ENCODE peak calls at places on chromosome 7, in ten cellular contexts. L is dorsolateral prefrontal cortex, Q is AG10803, X is right atrium auricular region, S is adrenal gland, U is IMR-90, F is lung, A is left ventricle myocardium inferior, J is choroid plexus epithelial cell, E is OCI-LY7. Y is an unnamed sample.

GRCh38 chr7:3028071-3028766 is 15.4 kb downstream of the CARD11 start:
- DNase-seq in A (no peak), S (peak; percentile 87), E (no peak), U (peak; percentile 46), F (no peak), J (peak; percentile 54), L (peak; percentile 29), Q (no peak), X (peak; percentile 58), Y (no peak)

GRCh38 chr7:136528329-136528728 is 340.1 kb upstream of the CHRM2 start:
- DNase-seq in J (peak; percentile 35), F (no peak), S (no peak), A (no peak), U (peak; percentile 88), E (no peak), L (no peak), X (no peak), Q (peak; percentile 67), Y (peak; percentile 29)

GRCh38 chr7:157693521-157694388 is 357.0 kb downstream of the DNAJB6 start:
- DNase-seq in S (no peak), L (no peak), A (no peak), U (no peak), Q (no peak), E (no peak), X (no peak), J (no peak), F (no peak), Y (no peak)

GRCh38 chr7:128948312-128948973 is 10.7 kb downstream of the IRF5 start:
- DNase-seq in E (no peak), A (no peak), S (peak; percentile 48), J (no peak), Q (peak; percentile 8), L (no peak), U (no peak), F (no peak), X (no peak), Y (no peak)

GRCh38 chr7:47258798-47259197 is 323.1 kb downstream of the TNS3 start:
- DNase-seq in L (no peak), F (no peak), E (no peak), J (no peak), U (no peak), X (no peak), Q (no peak), S (no peak), A (no peak), Y (no peak)

GRCh38 chr7:97004931-97005763 is at the start of gene DLX6:
- DNase-seq in U (peak; percentile 14), X (no peak), A (no peak), S (peak; percentile 61), J (no peak), F (no peak), L (no peak), Q (peak; percentile 16), E (no peak), Y (no peak)

GRCh38 chr7:20439384-20439783 is 108.7 kb downstream of the ITGB8 start:
- DNase-seq in A (no peak), F (no peak), Q (no peak), L (no peak), E (no peak), J (no peak), S (no peak), X (no peak), U (no peak), Y (no peak)

GRCh38 chr7:47799529-47799928 is 148.7 kb downstream of the PKD1L1 start:
- DNase-seq in U (peak; percentile 50), F (no peak), X (no peak), A (no peak), J (no peak), Q (no peak), L (no peak), E (no peak), S (peak; percentile 11), Y (no peak)

GRCh38 chr7:44748948-44749731 is 493 bp downstream of the ZMIZ2 start:
- DNase-seq in F (no peak), E (peak; percentile 70), Q (no peak), S (no peak), L (no peak), X (no peak), A (no peak), U (no peak), J (no peak), Y (no peak)

GRCh38 chr7:155361363-155361680 is 63.6 kb downstream of the INSIG1 start:
- DNase-seq in J (no peak), E (no peak), A (no peak), F (no peak), U (no peak), S (no peak), L (peak; percentile 26), Q (no peak), X (no peak), Y (no peak)

DNA sequence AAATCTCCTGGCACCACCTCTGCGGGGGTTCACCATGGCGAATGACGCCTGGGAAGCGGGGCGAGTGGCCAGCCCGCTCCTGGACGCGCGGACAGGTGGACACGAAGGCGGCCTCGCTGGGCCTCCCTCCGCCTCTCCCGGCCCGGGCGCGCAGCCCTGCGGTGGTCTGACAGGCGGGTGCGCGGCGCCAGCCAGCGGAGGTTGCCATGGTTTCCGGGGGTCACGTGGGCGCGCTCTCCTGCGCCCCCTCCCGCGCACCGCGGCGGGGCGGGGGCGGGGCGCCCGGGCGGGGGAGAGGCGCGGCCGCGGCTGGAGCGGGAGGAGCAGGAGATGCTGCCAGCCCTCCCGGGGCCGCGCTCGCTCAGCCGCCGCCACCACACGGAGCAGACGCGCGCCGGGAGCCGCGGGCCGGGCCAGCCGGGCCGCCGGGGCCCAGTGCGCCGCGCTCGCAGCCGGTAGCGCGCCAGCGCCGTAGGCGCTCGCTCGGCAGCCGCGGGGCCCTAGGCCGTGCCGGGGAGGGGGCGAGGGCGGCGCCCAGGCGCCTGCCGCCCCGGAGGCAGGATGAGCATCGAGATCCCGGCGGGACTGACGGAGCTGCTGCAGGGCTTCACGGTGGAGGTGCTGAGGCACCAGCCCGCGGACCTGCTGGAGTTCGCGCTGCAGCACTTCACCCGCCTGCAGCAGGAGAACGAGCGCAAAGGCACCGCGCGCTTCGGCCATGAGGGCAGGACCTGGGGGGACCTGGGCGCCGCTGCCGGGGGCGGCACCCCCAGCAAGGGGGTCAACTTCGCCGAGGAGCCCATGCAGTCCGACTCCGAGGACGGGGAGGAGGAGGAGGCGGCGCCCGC is at the start of gene PRKAR2B:
- DNase-seq in U (peak; percentile 64), Q (peak; percentile 53), S (peak; percentile 90), L (peak; percentile 89), F (peak; percentile 52), A (peak; percentile 80), J (peak; percentile 62), X (peak; percentile 69), E (peak; percentile 91), Y (no peak)
- H3K4me3 ChIP-seq in U (peak within 1 kb of the TSS; percentile 93), Q (peak within 1 kb of the TSS; percentile 71), S (peak within 1 kb of the TSS; percentile 81), L (peak within 1 kb of the TSS; percentile 90), F (peak within 1 kb of the TSS; percentile 51), A (peak within 1 kb of the TSS; percentile 95), J (peak within 1 kb of the TSS; percentile 69), X (peak within 1 kb of the TSS; percentile 76), E (peak within 1 kb of the TSS; percentile 94), Y (peak within 1 kb of the TSS; percentile 74)

GRCh38 chr7:158741294-158741666 is 36.7 kb upstream of the NCAPG2 start:
- DNase-seq in U (no peak), J (no peak), L (no peak), X (no peak), Q (no peak), F (peak; percentile 21), A (no peak), S (no peak), E (no peak), Y (no peak)

GRCh38 chr7:158742065-158742821 is 37.6 kb upstream of the NCAPG2 start:
- DNase-seq in X (no peak), A (no peak), F (peak; percentile 21), S (no peak), L (no peak), J (no peak), Q (no peak), E (no peak), U (no peak), Y (no peak)

GRCh38 chr7:158740657-158741293 is 36.2 kb upstream of the NCAPG2 start:
- DNase-seq in Q (peak; percentile 39), A (no peak), F (peak; percentile 23), J (peak; percentile 96), L (no peak), U (peak; percentile 95), S (no peak), X (peak; percentile 68), E (no peak), Y (peak; percentile 46)

GRCh38 chr7:158738841-158739240 is 34.2 kb upstream of the NCAPG2 start:
- DNase-seq in J (no peak), X (no peak), F (peak; percentile 25), S (no peak), U (no peak), E (no peak), L (no peak), A (no peak), Q (no peak), Y (no peak)

DNA sequence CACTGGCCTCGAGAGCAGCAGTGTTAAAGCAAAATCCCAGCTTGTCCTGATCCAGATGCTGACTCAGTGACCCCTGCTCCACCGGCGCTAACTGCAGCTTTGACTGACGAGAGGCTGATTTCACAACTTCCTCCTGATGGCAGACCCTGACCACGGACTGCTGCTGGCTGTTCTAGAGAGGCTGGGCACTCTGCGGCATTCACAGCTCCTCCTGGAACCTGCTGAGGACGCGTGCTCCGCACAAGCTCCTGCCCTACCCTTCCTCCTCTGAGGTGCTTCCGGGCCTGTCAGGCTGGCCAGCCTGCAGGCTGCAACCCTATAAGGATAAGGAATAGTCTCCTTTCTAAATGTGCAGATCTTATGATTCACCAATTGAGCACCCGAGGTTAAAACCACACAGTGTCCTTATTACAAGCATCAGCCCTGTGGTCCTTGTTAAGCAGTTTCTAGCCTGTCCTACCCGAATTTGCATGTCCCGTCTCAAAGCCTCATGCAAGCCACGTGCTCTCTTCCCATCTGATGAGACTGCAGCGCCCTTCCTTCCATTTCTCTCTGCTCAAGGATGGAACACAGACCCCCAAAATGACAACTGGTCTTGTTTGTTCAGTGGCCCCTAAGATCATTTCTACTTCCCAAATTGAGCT is 35.5 kb upstream of the NCAPG2 start:
- DNase-seq in A (no peak), X (no peak), E (no peak), S (no peak), Q (peak; percentile 62), F (peak; percentile 30), U (peak; percentile 91), L (no peak), J (peak; percentile 97), Y (peak; percentile 49)
- TF ChIP-seq CTCF in A (no peak), X (no peak), E (no peak), S (no peak), Q (no peak), F (no peak), U (no peak), L (no peak), J (no peak), Y (no peak)

DNA sequence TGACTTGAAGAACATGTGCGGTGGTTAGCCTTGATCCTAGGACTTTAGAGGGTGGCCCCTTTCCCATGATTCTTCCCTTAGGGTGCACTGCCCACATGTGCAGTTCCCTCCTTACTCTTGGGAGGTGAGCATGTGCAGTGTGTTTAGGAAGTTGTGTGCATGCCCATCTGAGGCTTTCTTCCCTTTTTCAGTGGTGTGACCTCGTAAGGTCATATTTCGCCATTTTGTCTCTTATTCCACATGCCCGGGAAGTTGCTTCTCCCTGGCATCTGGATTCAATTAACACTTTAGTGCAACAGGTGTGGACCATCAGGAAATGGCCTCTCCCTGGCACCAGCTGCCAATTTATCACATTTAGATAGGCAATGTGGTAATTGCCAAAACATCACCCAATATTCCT is 380.6 kb upstream of the VSTM2A start:
- DNase-seq in S (no peak), Q (no peak), L (no peak), J (no peak), F (no peak), E (no peak), U (no peak), X (no peak), A (no peak), Y (no peak)
- H3K4me3 ChIP-seq in S (no peak overlapping the region), Q (no peak overlapping the region), L (no peak overlapping the region), J (no peak overlapping the region), F (no peak overlapping the region), E (no peak overlapping the region), U (no peak overlapping the region), X (no peak overlapping the region), A (no peak overlapping the region), Y (no peak overlapping the region)

GRCh38 chr7:105439174-105439893 is 50.6 kb upstream of the SRPK2 start:
- DNase-seq in A (no peak), Q (peak; percentile 96), S (no peak), U (peak; percentile 86), E (no peak), F (peak; percentile 30), J (peak; percentile 48), L (no peak), X (no peak), Y (peak; percentile 84)
- TF ChIP-seq CTCF in A (no peak), Q (peak; percentile 40), S (no peak), U (peak; percentile 34), E (no peak), F (no peak), J (no peak), L (no peak), X (no peak), Y (peak; percentile 25)